ENCODE peak calls at places on chromosomes 11 and 22, in eight cellular contexts. C is RPMI7951, Q is fibroblast of the conjunctiva, U is GM23248, Z is left ventricle myocardium inferior, G is HTR-8/SVneo, W is NCI-H1105, D is left lobe of liver. R is an unnamed sample.

GRCh38 chr22:42842658-42843370 is 14.3 kb downstream of the ARFGAP3 start:
- DNase-seq in C (no peak), Q (no peak), U (peak), Z (no peak), G (no peak), W (no peak), D (no peak), R (no peak)

GRCh38 chr22:21952586-21953571 is at the start of gene PPM1F:
- DNase-seq in C (peak), Q (peak), U (peak), Z (peak), G (peak), W (peak), D (peak), R (no peak)

GRCh38 chr11:1129143-1129665 is 28.5 kb upstream of the MUC5AC start:
- DNase-seq in C (peak), Q (no peak), U (no peak), Z (no peak), G (no peak), W (no peak), D (no peak), R (no peak)

GRCh38 chr11:131421066-131421855 is 50.8 kb downstream of the NTM start:
- DNase-seq in C (no peak), Q (no peak), U (no peak), Z (no peak), G (no peak), W (no peak), D (no peak), R (no peak)

GRCh38 chr11:72848846-72849466 is 34.7 kb downstream of the ATG16L2 start:
- DNase-seq in C (peak), Q (peak), U (peak), Z (no peak), G (peak), W (no peak), D (no peak), R (peak)

GRCh38 chr11:15930442-15931025 is 425.8 kb downstream of the SOX6 start:
- DNase-seq in C (no peak), Q (no peak), U (no peak), Z (no peak), G (no peak), W (no peak), D (no peak), R (no peak)

GRCh38 chr11:128551641-128552335 is 35.6 kb downstream of the ETS1 start:
- DNase-seq in C (no peak), Q (no peak), U (no peak), Z (no peak), G (no peak), W (no peak), D (no peak), R (no peak)

GRCh38 chr22:27795053-27795452 is 6.5 kb downstream of the MN1 start:
- DNase-seq in C (no peak), Q (no peak), U (peak), Z (no peak), G (no peak), W (no peak), D (no peak), R (no peak)

GRCh38 chr22:48902983-48903650 is 924.6 kb downstream of the BRD1 start:
- DNase-seq in C (no peak), Q (no peak), U (no peak), Z (no peak), G (no peak), W (no peak), D (peak), R (no peak)

GRCh38 chr11:76239483-76240142 is 33.3 kb upstream of the WNT11 start:
- DNase-seq in C (no peak), Q (no peak), U (no peak), Z (peak), G (no peak), W (no peak), D (no peak), R (no peak)

GRCh38 chr11:61138940-61139339 is 22.3 kb downstream of the VPS37C start:
- DNase-seq in C (peak), Q (peak), U (peak), Z (no peak), G (no peak), W (no peak), D (no peak), R (no peak)

GRCh38 chr11:75073459-75074190 is 23.1 kb downstream of the OR2AT4 start:
- DNase-seq in C (no peak), Q (no peak), U (no peak), Z (no peak), G (no peak), W (no peak), D (no peak), R (no peak)

GRCh38 chr11:79025097-79025496 is 415.7 kb downstream of the TENM4 start:
- DNase-seq in C (no peak), Q (no peak), U (no peak), Z (no peak), G (no peak), W (no peak), D (no peak), R (no peak)

GRCh38 chr11:96215094-96215782 is 127.8 kb downstream of the MAML2 start:
- DNase-seq in C (peak), Q (no peak), U (peak), Z (no peak), G (no peak), W (no peak), D (no peak), R (peak)

GRCh38 chr11:83257638-83258229 is 28.4 kb downstream of the CCDC90B start:
- DNase-seq in C (peak), Q (peak), U (peak), Z (no peak), G (peak), W (no peak), D (no peak), R (no peak)

GRCh38 chr11:67421421-67422031 is 6.0 kb downstream of the CARNS1 start:
- DNase-seq in C (no peak), Q (no peak), U (no peak), Z (no peak), G (no peak), W (no peak), D (no peak), R (no peak)

GRCh38 chr11:73570415-73571114 is 27.3 kb downstream of the FAM168A start:
- DNase-seq in C (peak), Q (no peak), U (peak), Z (no peak), G (no peak), W (no peak), D (no peak), R (no peak)

R was measured in dermis microvascular lymphatic vessel endothelial cell.